ENCODE peak calls at places on chromosomes 4 and X, in eight cellular contexts. M is Peyer's patch; Y is HCT116; W is neural progenitor cell; Q is CD4-positive, alpha-beta T cell; R is breast epithelium; S is heart left ventricle; L is RWPE1. J is an unnamed sample.

GRCh38 chrX:7841084-7841805 is 1.7 kb upstream of the VCX start:
- DNase-seq in Q (no peak), Y (no peak), W (no peak), S (no peak), L (no peak), M (no peak), R (no peak), J (no peak)

GRCh38 chrX:15985937-15986336 is 131.3 kb upstream of the AP1S2 start:
- DNase-seq in R (no peak), S (no peak), L (no peak), Y (no peak), M (no peak), Q (no peak), W (no peak), J (no peak)

GRCh38 chrX:35562395-35562794 is 235.7 kb upstream of the MAGEB16 start:
- DNase-seq in M (no peak), L (no peak), Q (no peak), Y (no peak), R (no peak), W (peak; percentile 52), S (no peak), J (no peak)

GRCh38 chr4:146472404-146472803 is 49.3 kb downstream of the SLC10A7 start:
- DNase-seq in W (peak; percentile 54), L (no peak), S (no peak), R (no peak), Q (no peak), M (no peak), Y (no peak), J (no peak)

GRCh38 chr4:17708992-17709759 is 72.2 kb downstream of the FAM184B start:
- DNase-seq in S (no peak), Q (no peak), W (peak; percentile 10), R (no peak), L (no peak), M (no peak), Y (no peak), J (no peak)

GRCh38 chr4:8181844-8182243 is 17.2 kb upstream of the SH3TC1 start:
- DNase-seq in Y (no peak), Q (no peak), M (no peak), S (peak; percentile 67), L (no peak), R (no peak), W (no peak), J (no peak)

GRCh38 chr4:40613456-40613855 is 16.2 kb downstream of the RBM47 start:
- DNase-seq in W (no peak), M (no peak), S (no peak), L (no peak), Y (no peak), Q (no peak), R (no peak), J (no peak)

GRCh38 chrX:120568609-120569008 is 7.8 kb upstream of the CUL4B start:
- DNase-seq in Q (no peak), R (no peak), W (no peak), Y (no peak), M (no peak), S (no peak), L (no peak), J (no peak)

GRCh38 chr4:6889101-6889735 is 20.4 kb upstream of the TBC1D14 start:
- DNase-seq in R (no peak), M (no peak), Y (no peak), W (no peak), L (no peak), Q (no peak), S (no peak), J (no peak)

GRCh38 chrX:69314436-69315348 is 149.4 kb upstream of the PJA1 start:
- DNase-seq in S (peak; percentile 41), M (no peak), R (no peak), Y (no peak), Q (no peak), L (no peak), W (peak; percentile 28), J (no peak)

GRCh38 chr4:25258980-25259578 is 25.2 kb downstream of the PI4K2B start:
- DNase-seq in Q (no peak), S (no peak), M (no peak), R (no peak), W (no peak), Y (no peak), L (peak; percentile 38), J (no peak)

GRCh38 chr4:13700196-13701140 is 72.9 kb upstream of the BOD1L1 start:
- DNase-seq in W (no peak), Y (no peak), R (no peak), M (no peak), S (no peak), Q (no peak), L (no peak), J (no peak)

GRCh38 chr4:99400831-99401230 is 34.3 kb downstream of the ADH7 start:
- DNase-seq in W (no peak), R (no peak), Q (no peak), L (no peak), Y (no peak), S (no peak), M (no peak), J (no peak)

GRCh38 chr4:139508581-139509237 is 47.3 kb downstream of the SETD7 start:
- DNase-seq in S (no peak), R (no peak), Q (no peak), Y (no peak), W (no peak), L (no peak), M (no peak), J (no peak)

GRCh38 chrX:1137531-1137930 is 74.9 kb downstream of the CRLF2 start:
- DNase-seq in W (no peak), Q (no peak), M (no peak), Y (no peak), R (peak; percentile 30), S (no peak), L (no peak), J (no peak)

GRCh38 chrX:150940844-150941495 is 42.2 kb upstream of the HMGB3 start:
- DNase-seq in M (no peak), L (no peak), W (no peak), Q (no peak), S (no peak), Y (no peak), R (no peak), J (no peak)

GRCh38 chr4:55444822-55445221 is 49.1 kb downstream of the TMEM165 start:
- DNase-seq in M (no peak), L (peak; percentile 25), S (no peak), W (peak; percentile 24), Q (no peak), R (no peak), Y (peak; percentile 13), J (peak; percentile 17)

GRCh38 chr4:1222938-1223690 is 25.8 kb downstream of the CTBP1 start:
- DNase-seq in M (no peak), S (no peak), L (no peak), R (no peak), Y (no peak), Q (no peak), W (no peak), J (no peak)

GRCh38 chrX:29851971-29852605 is 363.3 kb upstream of the MAGEB2 start:
- DNase-seq in S (no peak), L (no peak), W (no peak), M (no peak), Y (no peak), R (no peak), Q (no peak), J (no peak)

GRCh38 chr4:147984065-147984777 is 252.3 kb downstream of the ARHGAP10 start:
- DNase-seq in S (no peak), Q (no peak), L (peak; percentile 53), R (no peak), Y (peak; percentile 13), W (peak; percentile 77), M (no peak), J (peak; percentile 23)

GRCh38 chr4:26028793-26029511 is 114.9 kb downstream of the SMIM20 start:
- DNase-seq in Y (no peak), W (peak; percentile 91), R (no peak), L (peak; percentile 54), S (peak; percentile 81), M (peak; percentile 26), Q (peak; percentile 22), J (peak; percentile 64)

GRCh38 chr4:73674451-73674919 is 54.2 kb upstream of the RASSF6 start:
- DNase-seq in M (no peak), Y (no peak), Q (no peak), L (peak; percentile 42), R (no peak), S (peak; percentile 29), W (no peak), J (no peak)

GRCh38 chr4:159547645-159548308 is 444.9 kb downstream of the RAPGEF2 start:
- DNase-seq in Y (no peak), W (no peak), R (no peak), S (no peak), Q (no peak), L (peak; percentile 50), M (no peak), J (no peak)

GRCh38 chrX:42746606-42747005 is 31.4 kb downstream of the PPP1R2C start:
- DNase-seq in Y (no peak), Q (no peak), W (no peak), R (no peak), S (no peak), M (no peak), L (no peak), J (no peak)

GRCh38 chrX:13463608-13464007 is 105.8 kb upstream of the EGFL6 start:
- DNase-seq in S (peak; percentile 46), Q (no peak), W (no peak), L (peak; percentile 5), R (no peak), Y (no peak), M (no peak), J (no peak)

GRCh38 chr4:7726665-7727413 is 212.8 kb downstream of the AFAP1 start:
- DNase-seq in Y (no peak), R (no peak), Q (no peak), W (no peak), M (no peak), S (no peak), L (no peak), J (no peak)

GRCh38 chrX:155880586-155881157 is 473 bp upstream of the VAMP7 start:
- DNase-seq in M (no peak), R (no peak), Y (no peak), W (no peak), L (no peak), Q (no peak), S (no peak), J (no peak)

GRCh38 chr4:169185133-169185956 is 85.4 kb downstream of the SH3RF1 start:
- DNase-seq in S (no peak), L (no peak), Y (no peak), R (no peak), Q (no peak), M (no peak), W (no peak), J (no peak)
- H3K27ac ChIP-seq in S (no peak overlapping the region), L (no peak overlapping the region), Y (no peak overlapping the region), R (peak overlapping the region; percentile 16), Q (no peak overlapping the region), M (no peak overlapping the region), W (peak overlapping the region; percentile 73), J (no peak overlapping the region)

GRCh38 chr4:82525287-82525898 is 36.4 kb downstream of the TMEM150C start:
- DNase-seq in Q (no peak), S (no peak), W (no peak), L (no peak), R (no peak), M (no peak), Y (no peak), J (no peak)
- TF ChIP-seq CTCF in Q (no peak), S (no peak), W (no peak), L (no peak), R (no peak), M (no peak), Y (no peak), J (no peak)

GRCh38 chr4:21013501-21013900 is 313.2 kb downstream of the PACRGL start:
- DNase-seq in W (no peak), Q (no peak), S (no peak), L (no peak), R (no peak), Y (no peak), M (no peak), J (no peak)
- H3K27ac ChIP-seq in W (no peak overlapping the region), Q (no peak overlapping the region), S (no peak overlapping the region), L (no peak overlapping the region), R (no peak overlapping the region), Y (no peak overlapping the region), M (no peak overlapping the region), J (no peak overlapping the region)

GRCh38 chr4:153542835-153543234 is 76.7 kb downstream of the TMEM131L start:
- DNase-seq in L (no peak), M (peak; percentile 51), Y (no peak), S (no peak), W (no peak), R (no peak), Q (no peak), J (no peak)
- TF ChIP-seq CTCF in L (no peak), M (no peak), Y (peak; percentile 24), S (no peak), W (peak; percentile 43), R (no peak), Q (no peak), J (no peak)